ENCODE peak calls at places on chromosomes 3 and 15, in six cellular contexts. One of them, this sample, is unnamed.

GRCh38 chr3:191387441-191388077 is 57.2 kb upstream of the UTS2B start:
- DNase-seq in pons: no peak
- DNase-seq in SIG-M5: no peak
- DNase-seq in stimulated activated CD4-positive, alpha-beta T cell treated with anti-CD3 and anti-CD28 coated beads, Interleukin-2, amount 100 ng/mL, for 24 hours: no peak
- DNase-seq in tibial nerve: no peak
- DNase-seq in fibroblast of lung: peak; percentile 32
- DNase-seq in this sample: no peak

GRCh38 chr15:41940441-41940857 is 31.9 kb downstream of the EHD4 start:
- DNase-seq in tibial nerve: no peak
- DNase-seq in pons: no peak
- DNase-seq in SIG-M5: no peak
- DNase-seq in fibroblast of lung: peak; percentile 93
- DNase-seq in stimulated activated CD4-positive, alpha-beta T cell treated with anti-CD3 and anti-CD28 coated beads, Interleukin-2, amount 100 ng/mL, for 24 hours: peak; percentile 58
- DNase-seq in this sample: peak; percentile 17

GRCh38 chr15:65211157-65211982 is at the start of gene CILP:
- DNase-seq in pons: no peak
- DNase-seq in tibial nerve: peak; percentile 29
- DNase-seq in fibroblast of lung: peak; percentile 33
- DNase-seq in SIG-M5: no peak
- DNase-seq in stimulated activated CD4-positive, alpha-beta T cell treated with anti-CD3 and anti-CD28 coated beads, Interleukin-2, amount 100 ng/mL, for 24 hours: no peak
- DNase-seq in this sample: no peak

GRCh38 chr3:189395825-189396224 is 224.1 kb downstream of the TPRG1 start:
- DNase-seq in SIG-M5: peak; percentile 36
- DNase-seq in pons: no peak
- DNase-seq in tibial nerve: no peak
- DNase-seq in stimulated activated CD4-positive, alpha-beta T cell treated with anti-CD3 and anti-CD28 coated beads, Interleukin-2, amount 100 ng/mL, for 24 hours: no peak
- DNase-seq in fibroblast of lung: no peak
- DNase-seq in this sample: no peak

GRCh38 chr3:24420224-24420623 is 74.4 kb downstream of the THRB start:
- DNase-seq in stimulated activated CD4-positive, alpha-beta T cell treated with anti-CD3 and anti-CD28 coated beads, Interleukin-2, amount 100 ng/mL, for 24 hours: no peak
- DNase-seq in SIG-M5: no peak
- DNase-seq in tibial nerve: no peak
- DNase-seq in pons: no peak
- DNase-seq in fibroblast of lung: no peak
- DNase-seq in this sample: no peak

GRCh38 chr15:68650901-68651709 is 72.3 kb downstream of the CORO2B start:
- DNase-seq in pons: no peak
- DNase-seq in tibial nerve: peak; percentile 31
- DNase-seq in fibroblast of lung: no peak
- DNase-seq in stimulated activated CD4-positive, alpha-beta T cell treated with anti-CD3 and anti-CD28 coated beads, Interleukin-2, amount 100 ng/mL, for 24 hours: peak; percentile 54
- DNase-seq in SIG-M5: no peak
- DNase-seq in this sample: no peak

GRCh38 chr3:186187876-186188275 is 79.0 kb upstream of the ETV5 start:
- DNase-seq in SIG-M5: no peak
- DNase-seq in stimulated activated CD4-positive, alpha-beta T cell treated with anti-CD3 and anti-CD28 coated beads, Interleukin-2, amount 100 ng/mL, for 24 hours: no peak
- DNase-seq in tibial nerve: no peak
- DNase-seq in pons: no peak
- DNase-seq in fibroblast of lung: no peak
- DNase-seq in this sample: no peak

GRCh38 chr3:169311366-169311765 is 352.1 kb downstream of the MECOM start:
- DNase-seq in tibial nerve: no peak
- DNase-seq in fibroblast of lung: no peak
- DNase-seq in pons: no peak
- DNase-seq in SIG-M5: no peak
- DNase-seq in stimulated activated CD4-positive, alpha-beta T cell treated with anti-CD3 and anti-CD28 coated beads, Interleukin-2, amount 100 ng/mL, for 24 hours: no peak
- DNase-seq in this sample: no peak

GRCh38 chr3:52495096-52495495 is at the start of gene STAB1:
- DNase-seq in tibial nerve: no peak
- DNase-seq in stimulated activated CD4-positive, alpha-beta T cell treated with anti-CD3 and anti-CD28 coated beads, Interleukin-2, amount 100 ng/mL, for 24 hours: no peak
- DNase-seq in SIG-M5: no peak
- DNase-seq in pons: no peak
- DNase-seq in fibroblast of lung: no peak
- DNase-seq in this sample: peak; percentile 59

GRCh38 chr15:71337197-71337845 is 222.1 kb downstream of the THSD4 start:
- DNase-seq in fibroblast of lung: peak; percentile 64
- DNase-seq in pons: no peak
- DNase-seq in tibial nerve: no peak
- DNase-seq in stimulated activated CD4-positive, alpha-beta T cell treated with anti-CD3 and anti-CD28 coated beads, Interleukin-2, amount 100 ng/mL, for 24 hours: no peak
- DNase-seq in SIG-M5: no peak
- DNase-seq in this sample: peak; percentile 55

GRCh38 chr15:68187559-68187958 is 17.6 kb downstream of the CALML4 start:
- DNase-seq in stimulated activated CD4-positive, alpha-beta T cell treated with anti-CD3 and anti-CD28 coated beads, Interleukin-2, amount 100 ng/mL, for 24 hours: no peak
- DNase-seq in pons: peak; percentile 51
- DNase-seq in SIG-M5: no peak
- DNase-seq in fibroblast of lung: peak; percentile 86
- DNase-seq in tibial nerve: no peak
- DNase-seq in this sample: peak; percentile 76

GRCh38 chr3:142211034-142211433 is 14.4 kb downstream of the GK5 start:
- DNase-seq in stimulated activated CD4-positive, alpha-beta T cell treated with anti-CD3 and anti-CD28 coated beads, Interleukin-2, amount 100 ng/mL, for 24 hours: no peak
- DNase-seq in pons: peak; percentile 45
- DNase-seq in SIG-M5: no peak
- DNase-seq in fibroblast of lung: no peak
- DNase-seq in tibial nerve: no peak
- DNase-seq in this sample: no peak

GRCh38 chr3:143718463-143718862 is 129.8 kb downstream of the SLC9A9 start:
- DNase-seq in SIG-M5: no peak
- DNase-seq in tibial nerve: no peak
- DNase-seq in fibroblast of lung: no peak
- DNase-seq in pons: no peak
- DNase-seq in stimulated activated CD4-positive, alpha-beta T cell treated with anti-CD3 and anti-CD28 coated beads, Interleukin-2, amount 100 ng/mL, for 24 hours: no peak
- DNase-seq in this sample: no peak

GRCh38 chr3:70179111-70179510 is 133.3 kb downstream of the MDFIC2 start:
- DNase-seq in SIG-M5: no peak
- DNase-seq in tibial nerve: no peak
- DNase-seq in stimulated activated CD4-positive, alpha-beta T cell treated with anti-CD3 and anti-CD28 coated beads, Interleukin-2, amount 100 ng/mL, for 24 hours: no peak
- DNase-seq in pons: peak; percentile 33
- DNase-seq in fibroblast of lung: no peak
- DNase-seq in this sample: no peak

GRCh38 chr3:32045091-32045964 is 61.1 kb upstream of the GPD1L start:
- DNase-seq in SIG-M5: no peak
- DNase-seq in fibroblast of lung: peak; percentile 74
- DNase-seq in tibial nerve: no peak
- DNase-seq in pons: peak; percentile 31
- DNase-seq in stimulated activated CD4-positive, alpha-beta T cell treated with anti-CD3 and anti-CD28 coated beads, Interleukin-2, amount 100 ng/mL, for 24 hours: no peak
- DNase-seq in this sample: no peak

GRCh38 chr3:72916249-72916648 is 28.4 kb downstream of the GXYLT2 start:
- DNase-seq in pons: no peak
- DNase-seq in fibroblast of lung: no peak
- DNase-seq in stimulated activated CD4-positive, alpha-beta T cell treated with anti-CD3 and anti-CD28 coated beads, Interleukin-2, amount 100 ng/mL, for 24 hours: no peak
- DNase-seq in tibial nerve: no peak
- DNase-seq in SIG-M5: no peak
- DNase-seq in this sample: no peak

GRCh38 chr15:35550957-35551356 is 5.0 kb upstream of the DPH6 start:
- DNase-seq in pons: no peak
- DNase-seq in fibroblast of lung: no peak
- DNase-seq in SIG-M5: no peak
- DNase-seq in stimulated activated CD4-positive, alpha-beta T cell treated with anti-CD3 and anti-CD28 coated beads, Interleukin-2, amount 100 ng/mL, for 24 hours: no peak
- DNase-seq in tibial nerve: no peak
- DNase-seq in this sample: no peak

GRCh38 chr15:29921130-29921601 is 98.9 kb upstream of the TJP1 start:
- DNase-seq in tibial nerve: no peak
- DNase-seq in fibroblast of lung: peak; percentile 40
- DNase-seq in stimulated activated CD4-positive, alpha-beta T cell treated with anti-CD3 and anti-CD28 coated beads, Interleukin-2, amount 100 ng/mL, for 24 hours: no peak
- DNase-seq in SIG-M5: no peak
- DNase-seq in pons: no peak
- DNase-seq in this sample: no peak

GRCh38 chr3:16897254-16897926 is 12.6 kb downstream of the PLCL2 start:
- DNase-seq in stimulated activated CD4-positive, alpha-beta T cell treated with anti-CD3 and anti-CD28 coated beads, Interleukin-2, amount 100 ng/mL, for 24 hours: no peak
- DNase-seq in fibroblast of lung: no peak
- DNase-seq in tibial nerve: no peak
- DNase-seq in SIG-M5: no peak
- DNase-seq in pons: no peak
- DNase-seq in this sample: no peak

GRCh38 chr3:95521396-95521795 is 1293.0 kb upstream of the EPHA6 start:
- DNase-seq in fibroblast of lung: no peak
- DNase-seq in tibial nerve: no peak
- DNase-seq in pons: no peak
- DNase-seq in SIG-M5: no peak
- DNase-seq in stimulated activated CD4-positive, alpha-beta T cell treated with anti-CD3 and anti-CD28 coated beads, Interleukin-2, amount 100 ng/mL, for 24 hours: no peak
- DNase-seq in this sample: no peak

GRCh38 chr3:180910823-180911222 is 1.6 kb upstream of the FXR1 start:
- DNase-seq in fibroblast of lung: no peak
- DNase-seq in tibial nerve: no peak
- DNase-seq in stimulated activated CD4-positive, alpha-beta T cell treated with anti-CD3 and anti-CD28 coated beads, Interleukin-2, amount 100 ng/mL, for 24 hours: no peak
- DNase-seq in SIG-M5: no peak
- DNase-seq in pons: no peak
- DNase-seq in this sample: no peak

GRCh38 chr15:57680021-57680420 is 26.5 kb upstream of the POLR2M start:
- DNase-seq in tibial nerve: no peak
- DNase-seq in fibroblast of lung: peak; percentile 77
- DNase-seq in stimulated activated CD4-positive, alpha-beta T cell treated with anti-CD3 and anti-CD28 coated beads, Interleukin-2, amount 100 ng/mL, for 24 hours: no peak
- DNase-seq in pons: no peak
- DNase-seq in SIG-M5: no peak
- DNase-seq in this sample: no peak

GRCh38 chr3:127172211-127172610 is 20.7 kb upstream of the PRR23E start:
- DNase-seq in SIG-M5: no peak
- DNase-seq in pons: no peak
- DNase-seq in fibroblast of lung: no peak
- DNase-seq in tibial nerve: no peak
- DNase-seq in stimulated activated CD4-positive, alpha-beta T cell treated with anti-CD3 and anti-CD28 coated beads, Interleukin-2, amount 100 ng/mL, for 24 hours: peak; percentile 1
- DNase-seq in this sample: peak; percentile 2

GRCh38 chr3:99114565-99115291 is 213.2 kb upstream of the DCBLD2 start:
- DNase-seq in stimulated activated CD4-positive, alpha-beta T cell treated with anti-CD3 and anti-CD28 coated beads, Interleukin-2, amount 100 ng/mL, for 24 hours: no peak
- DNase-seq in pons: no peak
- DNase-seq in SIG-M5: no peak
- DNase-seq in fibroblast of lung: peak; percentile 49
- DNase-seq in tibial nerve: no peak
- DNase-seq in this sample: no peak

GRCh38 chr3:16066975-16067374 is 107.5 kb upstream of the GALNT15 start:
- DNase-seq in SIG-M5: no peak
- DNase-seq in stimulated activated CD4-positive, alpha-beta T cell treated with anti-CD3 and anti-CD28 coated beads, Interleukin-2, amount 100 ng/mL, for 24 hours: no peak
- DNase-seq in pons: no peak
- DNase-seq in fibroblast of lung: peak; percentile 93
- DNase-seq in tibial nerve: no peak
- DNase-seq in this sample: no peak

GRCh38 chr3:146832815-146833458 is 227.8 kb upstream of the PLSCR5 start:
- DNase-seq in fibroblast of lung: no peak
- DNase-seq in tibial nerve: no peak
- DNase-seq in SIG-M5: no peak
- DNase-seq in stimulated activated CD4-positive, alpha-beta T cell treated with anti-CD3 and anti-CD28 coated beads, Interleukin-2, amount 100 ng/mL, for 24 hours: no peak
- DNase-seq in pons: no peak
- DNase-seq in this sample: no peak

GRCh38 chr3:4504340-4505261 is 11.5 kb downstream of the ITPR1 start:
- DNase-seq in pons: no peak
- DNase-seq in stimulated activated CD4-positive, alpha-beta T cell treated with anti-CD3 and anti-CD28 coated beads, Interleukin-2, amount 100 ng/mL, for 24 hours: no peak
- DNase-seq in SIG-M5: no peak
- DNase-seq in tibial nerve: no peak
- DNase-seq in fibroblast of lung: no peak
- DNase-seq in this sample: peak; percentile 54

GRCh38 chr15:77075528-77075927 is 4.6 kb upstream of the TSPAN3 start:
- DNase-seq in stimulated activated CD4-positive, alpha-beta T cell treated with anti-CD3 and anti-CD28 coated beads, Interleukin-2, amount 100 ng/mL, for 24 hours: no peak
- DNase-seq in tibial nerve: no peak
- DNase-seq in fibroblast of lung: peak; percentile 64
- DNase-seq in SIG-M5: no peak
- DNase-seq in pons: peak; percentile 79
- DNase-seq in this sample: no peak

GRCh38 chr15:101641894-101642293 is 10.3 kb downstream of the TM2D3 start:
- DNase-seq in fibroblast of lung: peak; percentile 17
- DNase-seq in pons: no peak
- DNase-seq in SIG-M5: peak; percentile 74
- DNase-seq in stimulated activated CD4-positive, alpha-beta T cell treated with anti-CD3 and anti-CD28 coated beads, Interleukin-2, amount 100 ng/mL, for 24 hours: no peak
- DNase-seq in tibial nerve: no peak
- DNase-seq in this sample: no peak

GRCh38 chr3:138854204-138854603 is 19.5 kb upstream of the PIK3CB start:
- DNase-seq in SIG-M5: no peak
- DNase-seq in stimulated activated CD4-positive, alpha-beta T cell treated with anti-CD3 and anti-CD28 coated beads, Interleukin-2, amount 100 ng/mL, for 24 hours: no peak
- DNase-seq in pons: no peak
- DNase-seq in tibial nerve: no peak
- DNase-seq in fibroblast of lung: no peak
- DNase-seq in this sample: no peak

GRCh38 chr3:131193671-131194291 is 167.1 kb downstream of the NEK11 start:
- DNase-seq in pons: peak; percentile 4
- DNase-seq in stimulated activated CD4-positive, alpha-beta T cell treated with anti-CD3 and anti-CD28 coated beads, Interleukin-2, amount 100 ng/mL, for 24 hours: no peak
- DNase-seq in fibroblast of lung: no peak
- DNase-seq in tibial nerve: no peak
- DNase-seq in SIG-M5: no peak
- DNase-seq in this sample: no peak

GRCh38 chr3:128872282-128872681 is 7.1 kb upstream of the ACAD9 start:
- DNase-seq in stimulated activated CD4-positive, alpha-beta T cell treated with anti-CD3 and anti-CD28 coated beads, Interleukin-2, amount 100 ng/mL, for 24 hours: no peak
- DNase-seq in SIG-M5: no peak
- DNase-seq in pons: no peak
- DNase-seq in fibroblast of lung: no peak
- DNase-seq in tibial nerve: no peak
- DNase-seq in this sample: no peak

GRCh38 chr3:52769786-52770445 is 824 bp downstream of the NEK4 start:
- DNase-seq in tibial nerve: no peak
- DNase-seq in fibroblast of lung: peak; percentile 10
- DNase-seq in pons: no peak
- DNase-seq in stimulated activated CD4-positive, alpha-beta T cell treated with anti-CD3 and anti-CD28 coated beads, Interleukin-2, amount 100 ng/mL, for 24 hours: no peak
- DNase-seq in SIG-M5: no peak
- DNase-seq in this sample: no peak

GRCh38 chr3:125120370-125121122 is 64.7 kb upstream of the HEG1 start:
- DNase-seq in stimulated activated CD4-positive, alpha-beta T cell treated with anti-CD3 and anti-CD28 coated beads, Interleukin-2, amount 100 ng/mL, for 24 hours: no peak
- DNase-seq in pons: peak; percentile 42
- DNase-seq in SIG-M5: no peak
- DNase-seq in fibroblast of lung: peak; percentile 67
- DNase-seq in tibial nerve: no peak
- DNase-seq in this sample: no peak

GRCh38 chr3:47130557-47130956 is 33.4 kb downstream of the SETD2 start:
- DNase-seq in pons: no peak
- DNase-seq in stimulated activated CD4-positive, alpha-beta T cell treated with anti-CD3 and anti-CD28 coated beads, Interleukin-2, amount 100 ng/mL, for 24 hours: no peak
- DNase-seq in tibial nerve: no peak
- DNase-seq in SIG-M5: no peak
- DNase-seq in fibroblast of lung: no peak
- DNase-seq in this sample: no peak

GRCh38 chr3:115072265-115073008 is 74.7 kb downstream of the ZBTB20 start:
- DNase-seq in pons: no peak
- DNase-seq in tibial nerve: no peak
- DNase-seq in stimulated activated CD4-positive, alpha-beta T cell treated with anti-CD3 and anti-CD28 coated beads, Interleukin-2, amount 100 ng/mL, for 24 hours: no peak
- DNase-seq in fibroblast of lung: peak; percentile 82
- DNase-seq in SIG-M5: no peak
- DNase-seq in this sample: no peak